ENCODE peak calls at places on chromosomes 5 and 9, in ten cellular contexts. V, D, J, K, E, X, O, T, H and M are unnamed samples.
A peak's percentile ranks its signal among the peaks of the same experiment; 100 is the strongest.

GRCh38 chr5:140548300-140548688 is 832 bp downstream of the EIF4EBP3 start:
- DNase-seq in T (no peak), V (peak; percentile 85), H (no peak), D (no peak), O (no peak), K (no peak), E (no peak), J (no peak), X (no peak), M (no peak)

GRCh38 chr5:28862860-28863196 is 1824.4 kb upstream of the CDH9 start:
- DNase-seq in T (no peak), K (no peak), D (no peak), X (no peak), O (no peak), H (no peak), J (no peak), V (no peak), E (no peak), M (no peak)

GRCh38 chr9:114487607-114488300 is 17.5 kb downstream of the WHRN start:
- DNase-seq in J (peak; percentile 50), T (no peak), D (peak; percentile 66), X (no peak), H (peak; percentile 77), O (peak; percentile 66), K (peak; percentile 67), V (no peak), E (peak; percentile 80), M (peak; percentile 72)

GRCh38 chr5:143629871-143630658 is 181.9 kb upstream of the HMHB1 start:
- DNase-seq in D (peak; percentile 90), H (peak; percentile 54), O (peak; percentile 53), V (no peak), T (no peak), K (peak; percentile 52), E (no peak), X (no peak), J (no peak), M (peak; percentile 31)

GRCh38 chr5:153157156-153157555 is 333.3 kb upstream of the GRIA1 start:
- DNase-seq in T (no peak), J (no peak), O (peak; percentile 46), K (peak; percentile 40), D (no peak), E (no peak), V (no peak), X (no peak), H (no peak), M (no peak)

GRCh38 chr9:121322037-121322736 is 47.9 kb downstream of the STOM start:
- DNase-seq in V (no peak), X (no peak), H (peak; percentile 96), K (peak; percentile 95), J (no peak), T (no peak), D (peak; percentile 95), E (no peak), O (peak; percentile 98), M (no peak)

GRCh38 chr9:104276709-104277245 is 182.7 kb downstream of the SMC2 start:
- DNase-seq in O (peak; percentile 1), D (no peak), J (no peak), E (no peak), V (no peak), H (peak; percentile 59), X (no peak), K (peak; percentile 65), T (no peak), M (no peak)

GRCh38 chr5:81972496-81972791 is 621 bp downstream of the ATG10 start:
- DNase-seq in X (no peak), V (no peak), O (no peak), E (no peak), H (no peak), K (no peak), T (no peak), J (no peak), D (no peak), M (no peak)

GRCh38 chr5:75337366-75338021 is 474 bp downstream of the HMGCR start:
- DNase-seq in D (no peak), H (no peak), E (peak; percentile 73), V (peak; percentile 12), T (peak; percentile 50), X (peak; percentile 68), O (no peak), J (peak; percentile 11), K (peak; percentile 4), M (no peak)

GRCh38 chr9:89732295-89732951 is 127.6 kb downstream of the GADD45G start:
- DNase-seq in V (peak; percentile 39), K (no peak), J (no peak), E (no peak), T (no peak), O (no peak), H (peak; percentile 11), X (no peak), D (no peak), M (no peak)

GRCh38 chr5:1836891-1837880 is 36.0 kb downstream of the NDUFS6 start:
- DNase-seq in H (no peak), T (no peak), E (no peak), K (no peak), O (no peak), D (no peak), J (no peak), X (no peak), V (no peak), M (no peak)
- TF ChIP-seq CTCF in H (no peak), T (no peak), E (no peak), K (no peak), O (no peak), D (no peak), J (no peak), X (no peak), V (no peak), M (no peak)

DNA sequence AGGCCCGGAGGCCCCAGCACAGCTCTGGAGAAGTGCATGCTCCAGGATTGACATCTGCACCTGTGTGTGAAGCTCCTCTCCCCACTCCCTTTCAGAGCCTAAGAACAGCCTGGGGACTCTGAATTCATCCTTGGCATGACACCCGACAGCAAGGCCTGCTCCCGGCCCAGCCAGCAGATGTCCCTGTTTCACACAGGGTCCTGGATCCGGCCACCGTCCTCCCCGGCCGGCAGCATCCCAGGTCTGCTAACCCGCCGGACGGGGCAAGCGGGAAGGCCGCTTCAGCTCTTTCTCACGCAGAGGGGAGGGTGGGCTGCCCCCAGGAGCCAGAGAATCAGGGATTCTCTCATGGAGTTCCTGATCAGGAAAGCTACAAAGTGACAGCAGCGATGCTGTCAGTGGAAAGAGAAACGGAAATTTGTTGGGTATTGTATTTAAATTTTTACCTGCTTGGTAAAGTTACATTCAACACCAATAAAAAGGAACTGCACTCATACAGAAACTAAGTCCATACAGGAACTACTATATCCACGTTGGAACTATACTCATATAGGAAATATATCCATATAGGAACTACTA is 325.3 kb upstream of the IRX4 start:
- DNase-seq in V (no peak), D (no peak), H (peak; percentile 1), E (no peak), O (no peak), X (no peak), J (no peak), K (peak; percentile 4), T (no peak), M (no peak)
- TF ChIP-seq CTCF in V (no peak), D (peak; percentile 58), H (peak; percentile 8), E (no peak), O (no peak), X (no peak), J (no peak), K (peak; percentile 28), T (peak; percentile 13), M (no peak)

GRCh38 chr9:35659340-35659739 is 1.2 kb downstream of the CCDC107 start:
- DNase-seq in D (peak; percentile 60), E (peak; percentile 82), H (peak; percentile 78), O (peak; percentile 76), V (no peak), T (no peak), J (no peak), X (peak; percentile 89), K (peak; percentile 76), M (no peak)

GRCh38 chr9:35656841-35657326 is 935 bp downstream of the RMRP start:
- DNase-seq in V (no peak), J (no peak), T (no peak), H (no peak), E (no peak), K (no peak), X (peak; percentile 79), D (no peak), O (no peak), M (no peak)

GRCh38 chr9:35658144-35658893 is at the start of gene CCDC107:
- DNase-seq in O (peak; percentile 69), J (peak; percentile 79), V (peak; percentile 67), E (peak; percentile 93), T (peak; percentile 88), X (peak; percentile 92), D (peak; percentile 50), K (peak; percentile 75), H (peak; percentile 86), M (peak; percentile 80)

GRCh38 chr9:35657327-35658143 is at the start of gene RMRP:
- DNase-seq in K (peak; percentile 100), H (peak; percentile 100), T (peak; percentile 99), E (peak; percentile 100), X (peak; percentile 99), D (peak; percentile 91), O (peak; percentile 100), J (peak; percentile 99), V (peak; percentile 97), M (peak; percentile 94)

GRCh38 chr9:35658894-35659220 is 765 bp downstream of the CCDC107 start:
- DNase-seq in T (no peak), X (peak; percentile 75), V (no peak), J (no peak), H (peak; percentile 56), D (no peak), K (peak; percentile 71), E (peak; percentile 84), O (peak; percentile 67), M (no peak)
- TF ChIP-seq CTCF in T (no peak), X (no peak), V (no peak), J (no peak), H (no peak), D (peak; percentile 13), K (no peak), E (no peak), O (no peak), M (no peak)

GRCh38 chr5:157306092-157306491 is 40.2 kb downstream of the CYFIP2 start:
- DNase-seq in X (no peak), D (no peak), O (no peak), K (no peak), V (no peak), J (no peak), T (no peak), E (no peak), H (no peak), M (no peak)

GRCh38 chr5:157311595-157311994 is 45.7 kb downstream of the CYFIP2 start:
- DNase-seq in J (no peak), O (no peak), X (no peak), V (no peak), K (no peak), T (no peak), D (no peak), E (no peak), H (no peak), M (no peak)

GRCh38 chr5:157306690-157307089 is 40.8 kb downstream of the CYFIP2 start:
- DNase-seq in T (no peak), K (no peak), E (no peak), X (no peak), O (no peak), H (no peak), D (no peak), J (no peak), V (no peak), M (no peak)

GRCh38 chr5:157309796-157310195 is 43.9 kb downstream of the CYFIP2 start:
- DNase-seq in E (no peak), X (no peak), D (no peak), V (no peak), K (no peak), O (no peak), H (no peak), J (no peak), T (no peak), M (no peak)

GRCh38 chr5:157308826-157309465 is 43.0 kb downstream of the CYFIP2 start:
- DNase-seq in K (peak; percentile 60), E (no peak), X (no peak), T (no peak), J (no peak), H (no peak), D (no peak), V (no peak), O (peak; percentile 11), M (no peak)
- TF ChIP-seq CTCF in K (peak; percentile 45), E (no peak), X (peak; percentile 6), T (no peak), J (no peak), H (no peak), D (peak; percentile 23), V (no peak), O (peak; percentile 62), M (no peak)